ENCODE peak calls at places on chromosomes 16 and 17, in five cellular contexts. O is Caki2, M is germinal center, T is posterior cingulate gyrus, J is head of caudate nucleus. D is an unnamed sample.

GRCh38 chr16:53080345-53081031 is 25.7 kb downstream of the CHD9 start:
- DNase-seq in J (peak), T (no peak), M (no peak), O (peak), D (no peak)

GRCh38 chr16:68367034-68367433 is 56.2 kb downstream of the PRMT7 start:
- DNase-seq in O (no peak), J (no peak), M (peak), T (no peak), D (peak)

GRCh38 chr17:47700471-47701449 is 6.8 kb downstream of the TBKBP1 start:
- DNase-seq in J (no peak), O (no peak), T (no peak), M (no peak), D (no peak)

GRCh38 chr17:75130632-75131277 is 787 bp downstream of the NT5C start:
- DNase-seq in J (peak), T (peak), O (peak), M (peak), D (peak)

GRCh38 chr16:4455951-4456350 is 18.5 kb downstream of the NMRAL1 start:
- DNase-seq in O (no peak), T (no peak), J (no peak), M (no peak), D (no peak)

GRCh38 chr17:4908711-4909496 is 6.0 kb upstream of the CHRNE start:
- DNase-seq in O (peak), T (peak), M (peak), J (peak), D (peak)

GRCh38 chr17:17523001-17523713 is 27.0 kb upstream of the RASD1 start:
- DNase-seq in J (no peak), M (no peak), O (no peak), T (no peak), D (no peak)

GRCh38 chr16:68429081-68429740 is 19.1 kb downstream of the SMPD3 start:
- DNase-seq in M (no peak), T (no peak), O (no peak), J (no peak), D (no peak)

GRCh38 chr16:912322-912683 is 58.5 kb downstream of the LMF1 start:
- DNase-seq in J (no peak), M (no peak), T (no peak), O (no peak), D (no peak)

GRCh38 chr16:63157818-63158217 is 1121.6 kb upstream of the CDH8 start:
- DNase-seq in M (no peak), T (no peak), O (no peak), J (no peak), D (no peak)

GRCh38 chr16:19601083-19601976 is 45.8 kb downstream of the VPS35L start:
- DNase-seq in O (peak), T (peak), M (peak), J (peak), D (peak)

GRCh38 chr17:45428050-45428953 is 4.4 kb downstream of the ARHGAP27 start:
- DNase-seq in M (peak), O (peak), J (peak), T (peak), D (peak)

GRCh38 chr16:49503242-49504022 is 129.8 kb downstream of the C16orf78 start:
- DNase-seq in T (no peak), M (no peak), O (no peak), J (no peak), D (no peak)

GRCh38 chr17:44133918-44134476 is 7.7 kb upstream of the HROB start:
- DNase-seq in J (no peak), T (no peak), M (no peak), O (no peak), D (no peak)

GRCh38 chr16:73093146-73094144 is 45.5 kb upstream of the ZFHX3 start:
- DNase-seq in T (no peak), M (no peak), J (no peak), O (peak), D (no peak)

GRCh38 chr17:53004902-53005301 is 817.8 kb upstream of the KIF2B start:
- DNase-seq in T (no peak), O (no peak), M (no peak), J (no peak), D (no peak)

GRCh38 chr16:10497132-10498088 is 83.0 kb downstream of the EMP2 start:
- DNase-seq in O (no peak), J (no peak), T (no peak), M (no peak), D (no peak)

GRCh38 chr17:75231741-75232464 is 26.4 kb downstream of the NUP85 start:
- DNase-seq in M (no peak), T (no peak), O (no peak), J (no peak), D (no peak)

GRCh38 chr16:84176192-84177053 is 10.4 kb downstream of the TAF1C start:
- DNase-seq in O (no peak), T (no peak), M (no peak), J (no peak), D (no peak)

GRCh38 chr16:74275031-74275636 is 21.5 kb upstream of the PSMD7 start:
- DNase-seq in T (no peak), J (no peak), M (no peak), O (no peak), D (no peak)

GRCh38 chr17:50268040-50268439 is 6.2 kb upstream of the TMEM92 start:
- DNase-seq in O (no peak), T (no peak), M (no peak), J (no peak), D (no peak)

GRCh38 chr17:7042507-7043194 is 1.2 kb downstream of the SLC16A11 start:
- DNase-seq in M (peak), O (no peak), T (no peak), J (no peak), D (no peak)

GRCh38 chr16:63289834-63290460 is 1253.7 kb upstream of the CDH8 start:
- DNase-seq in M (no peak), O (peak), T (peak), J (peak), D (peak)

GRCh38 chr17:42249681-42250446 is 26.3 kb downstream of the STAT5B start:
- DNase-seq in M (no peak), J (no peak), O (no peak), T (no peak), D (no peak)

GRCh38 chr16:23310217-23310616 is 8.1 kb downstream of the SCNN1B start:
- DNase-seq in J (no peak), T (no peak), M (no peak), O (no peak), D (no peak)

GRCh38 chr16:88811850-88812736 is at the start of gene APRT:
- DNase-seq in O (peak), M (peak), T (peak), J (peak), D (peak)

D was measured in nucleus accumbens.